ENCODE peak calls at places on chromosomes 4 and X, in seven cellular contexts. J is mammary epithelial cell, L is HT1080, N is ACHN, H is ELF-1, S is endothelial cell of umbilical vein, A is lung microvascular endothelial cell. Q is an unnamed sample.

GRCh38 chrX:107207089-107207488 is 678 bp downstream of the DNAAF6 start:
- DNase-seq in L (no peak), J (no peak), N (no peak), S (no peak), A (no peak), H (no peak), Q (no peak)

GRCh38 chr4:159071178-159071968 is 31.5 kb upstream of the RAPGEF2 start:
- DNase-seq in J (peak; percentile 85), H (peak; percentile 68), L (peak; percentile 91), N (peak; percentile 28), A (peak; percentile 76), S (peak; percentile 78), Q (peak; percentile 90)

GRCh38 chr4:160247091-160247656 is 1144.3 kb downstream of the RAPGEF2 start:
- DNase-seq in S (no peak), N (no peak), L (no peak), J (no peak), H (no peak), A (no peak), Q (no peak)

GRCh38 chr4:135065366-135065765 is 863.8 kb upstream of the PABPC4L start:
- DNase-seq in H (no peak), S (no peak), J (no peak), A (no peak), L (peak; percentile 72), N (no peak), Q (no peak)

GRCh38 chrX:36214924-36215323 is 295.4 kb downstream of the CFAP47 start:
- DNase-seq in S (no peak), J (no peak), H (no peak), N (no peak), L (no peak), A (no peak), Q (no peak)

GRCh38 chr4:136400829-136401228 is 1131.5 kb downstream of the PCDH18 start:
- DNase-seq in J (no peak), H (peak; percentile 4), N (no peak), A (peak; percentile 33), L (no peak), S (no peak), Q (no peak)

GRCh38 chrX:97398030-97398551 is 514.4 kb downstream of the RPA4 start:
- DNase-seq in J (no peak), H (no peak), N (no peak), S (no peak), A (no peak), L (peak; percentile 5), Q (no peak)

GRCh38 chrX:78199851-78200250 is 60.4 kb upstream of the TAF9B start:
- DNase-seq in A (peak; percentile 52), H (no peak), S (peak; percentile 21), J (peak; percentile 8), L (peak; percentile 13), N (peak; percentile 28), Q (peak; percentile 12)

GRCh38 chr4:41660350-41660749 is 88.2 kb downstream of the PHOX2B start:
- DNase-seq in S (no peak), A (no peak), H (no peak), N (no peak), J (no peak), L (no peak), Q (no peak)

GRCh38 chr4:29948451-29948850 is 771.7 kb upstream of the PCDH7 start:
- DNase-seq in L (peak; percentile 5), S (no peak), J (no peak), H (no peak), A (no peak), N (no peak), Q (no peak)

GRCh38 chrX:151973262-151973661 is 1.2 kb downstream of the GABRE start:
- DNase-seq in H (no peak), J (no peak), N (no peak), S (peak; percentile 20), L (no peak), A (no peak), Q (no peak)